ENCODE peak calls at places on chromosomes 4 and X, in seven cellular contexts. A is neural progenitor cell; J is mucosa of descending colon; Y is CD4-positive, alpha-beta T cell; S is left ventricle myocardium inferior; G is neural crest cell; M is GM23338. O is an unnamed sample.

GRCh38 chrX:30488092-30488491 is 89.5 kb downstream of the TASL start:
- DNase-seq in A (peak), J (no peak), Y (no peak), S (no peak), G (peak), M (peak), O (peak)

GRCh38 chr4:78207951-78208350 is 150.8 kb downstream of the FRAS1 start:
- DNase-seq in A (no peak), J (no peak), Y (no peak), S (no peak), G (no peak), M (no peak), O (no peak)

GRCh38 chr4:81378398-81378797 is 93.3 kb downstream of the RASGEF1B start:
- DNase-seq in A (no peak), J (no peak), Y (no peak), S (no peak), G (no peak), M (no peak), O (no peak)

GRCh38 chrX:1686642-1687041 is 71.8 kb downstream of the ASMT start:
- DNase-seq in A (no peak), J (no peak), Y (no peak), S (no peak), G (no peak), M (no peak), O (no peak)

GRCh38 chr4:74878323-74878722 is 54.6 kb upstream of the PARM1 start:
- DNase-seq in A (no peak), J (no peak), Y (no peak), S (no peak), G (no peak), M (no peak), O (no peak)

GRCh38 chr4:184936071-184936470 is 82.2 kb upstream of the HELT start:
- DNase-seq in A (no peak), J (no peak), Y (no peak), S (no peak), G (no peak), M (no peak), O (no peak)

GRCh38 chrX:119573840-119574393 is 446 bp upstream of the UBE2A start:
- DNase-seq in A (no peak), J (no peak), Y (no peak), S (peak), G (no peak), M (peak), O (no peak)

GRCh38 chrX:97260679-97261078 is 377.0 kb downstream of the RPA4 start:
- DNase-seq in A (no peak), J (no peak), Y (no peak), S (no peak), G (no peak), M (no peak), O (no peak)

GRCh38 chr4:1153567-1154090 is 18.8 kb downstream of the SPON2 start:
- DNase-seq in A (no peak), J (no peak), Y (no peak), S (no peak), G (no peak), M (no peak), O (no peak)

GRCh38 chr4:23333556-23333945 is 556.3 kb downstream of the PPARGC1A start:
- DNase-seq in A (no peak), J (no peak), Y (no peak), S (no peak), G (no peak), M (no peak), O (no peak)

GRCh38 chr4:151093203-151093602 is 6.2 kb upstream of the RPS3A start:
- DNase-seq in A (no peak), J (no peak), Y (no peak), S (no peak), G (no peak), M (peak), O (no peak)
- TF ChIP-seq CTCF in A (no peak), J (no peak), Y (no peak), S (no peak), G (no peak), M (no peak), O (no peak)

GRCh38 chrX:42495139-42495538 is 282.8 kb downstream of the PPP1R2C start:
- DNase-seq in A (no peak), J (no peak), Y (no peak), S (no peak), G (no peak), M (no peak), O (peak)
- TF ChIP-seq CTCF in A (no peak), J (no peak), Y (no peak), S (no peak), G (no peak), M (no peak), O (no peak)

DNA sequence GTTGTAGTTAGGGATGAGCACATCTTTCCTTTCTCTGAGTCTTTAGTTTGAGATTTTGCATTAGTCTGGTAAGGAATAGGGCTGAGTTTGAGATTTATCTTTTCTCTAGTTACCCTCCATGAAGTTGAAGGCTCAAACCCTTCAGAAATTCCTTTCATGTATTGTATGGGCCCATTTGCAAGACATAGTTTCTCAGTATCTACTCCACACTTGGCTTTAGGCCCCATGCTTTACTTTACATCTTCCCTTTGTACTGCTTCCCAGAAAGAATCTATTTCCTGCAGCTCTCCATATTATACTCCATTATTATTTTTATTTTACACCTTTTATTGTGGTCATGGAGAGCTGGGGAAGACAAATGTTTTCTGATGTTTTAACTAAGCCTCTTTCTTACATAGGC is 1038.3 kb downstream of the TECRL start:
- DNase-seq in A (no peak), J (no peak), Y (no peak), S (no peak), G (no peak), M (peak), O (no peak)
- TF ChIP-seq CTCF in A (no peak), J (no peak), Y (no peak), S (no peak), G (no peak), M (no peak), O (no peak)

GRCh38 chrX:36867143-36867542 is 141.0 kb upstream of the FAM47C start:
- DNase-seq in A (peak), J (no peak), Y (no peak), S (no peak), G (peak), M (peak), O (peak)
- TF ChIP-seq CTCF in A (peak), J (no peak), Y (peak), S (peak), G (peak), M (peak), O (peak)

GRCh38 chr4:56619816-56620215 is 61.3 kb downstream of the HOPX start:
- DNase-seq in A (peak), J (no peak), Y (no peak), S (no peak), G (no peak), M (peak), O (no peak)

GRCh38 chr4:56618734-56619133 is 62.4 kb downstream of the HOPX start:
- DNase-seq in A (no peak), J (no peak), Y (no peak), S (no peak), G (no peak), M (no peak), O (no peak)

GRCh38 chr4:56622176-56622575 is 58.9 kb downstream of the HOPX start:
- DNase-seq in A (no peak), J (no peak), Y (no peak), S (no peak), G (no peak), M (no peak), O (no peak)

GRCh38 chr4:56613101-56613862 is 67.8 kb downstream of the HOPX start:
- DNase-seq in A (no peak), J (no peak), Y (no peak), S (no peak), G (no peak), M (peak), O (no peak)

GRCh38 chr4:56619160-56619559 is 61.9 kb downstream of the HOPX start:
- DNase-seq in A (no peak), J (no peak), Y (no peak), S (no peak), G (no peak), M (peak), O (no peak)
- TF ChIP-seq CTCF in A (no peak), J (no peak), Y (no peak), S (no peak), G (no peak), M (no peak), O (no peak)

GRCh38 chrX:153662266-153662665 is 11.3 kb downstream of the PNCK start:
- DNase-seq in A (peak), J (peak), Y (peak), S (peak), G (no peak), M (peak), O (peak)
- TF ChIP-seq CTCF in A (peak), J (no peak), Y (peak), S (peak), G (peak), M (peak), O (peak)

GRCh38 chr4:123659759-123660158 is 263.2 kb downstream of the SPRY1 start:
- DNase-seq in A (no peak), J (no peak), Y (no peak), S (no peak), G (no peak), M (peak), O (peak)
- TF ChIP-seq CTCF in A (peak), J (no peak), Y (peak), S (peak), G (peak), M (peak), O (no peak)

DNA sequence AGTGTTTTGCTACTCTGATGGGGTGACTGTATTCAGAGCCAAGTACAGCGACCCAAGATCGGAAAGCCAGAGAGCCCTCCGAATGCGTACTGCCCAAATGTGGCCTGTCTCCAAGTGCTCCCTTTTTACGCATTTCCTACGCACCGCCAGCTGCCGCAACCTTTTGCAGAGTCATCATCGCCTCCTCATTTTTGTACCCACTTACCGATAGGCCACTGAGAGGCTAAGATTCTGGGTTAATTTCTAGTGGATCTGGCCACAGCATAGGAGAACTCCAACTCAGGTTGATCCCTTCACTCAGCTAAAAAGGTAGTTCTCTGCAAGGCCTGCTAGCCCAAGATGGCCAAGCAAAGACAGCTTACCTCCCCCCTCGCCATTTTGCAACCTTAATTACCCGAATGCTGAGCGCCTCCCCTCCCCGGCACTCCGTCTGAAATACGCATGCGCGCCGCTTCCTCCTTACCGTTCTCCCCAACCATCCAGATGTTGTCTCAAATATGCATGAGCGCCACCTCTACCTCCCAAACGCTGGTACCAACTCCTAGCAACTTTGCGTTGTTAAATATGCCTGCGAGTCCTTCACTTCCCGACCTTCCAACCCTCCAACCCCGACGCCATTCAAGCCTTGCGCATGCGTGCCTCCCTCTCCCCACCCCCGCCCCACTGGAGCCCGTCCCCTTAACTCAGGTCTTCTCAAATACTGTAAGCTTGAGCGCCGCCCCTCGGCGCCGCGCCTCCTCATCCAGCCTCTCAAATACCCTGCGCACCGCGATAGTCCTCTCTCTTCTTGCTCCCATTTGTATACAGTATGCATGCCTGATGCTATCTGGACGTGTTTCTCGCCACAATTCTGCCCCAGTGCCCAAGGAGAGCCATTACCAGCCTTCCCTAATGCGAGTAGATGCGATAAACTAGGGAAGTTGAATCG is 11.8 kb upstream of the ZCCHC13 start:
- DNase-seq in A (peak), J (peak), Y (peak), S (peak), G (peak), M (peak), O (peak)
- TF ChIP-seq CTCF in A (peak), J (no peak), Y (no peak), S (peak), G (no peak), M (peak), O (no peak)

GRCh38 chr4:189973646-189974045 is 33.0 kb downstream of the FRG1 start:
- DNase-seq in A (no peak), J (no peak), Y (no peak), S (no peak), G (no peak), M (no peak), O (no peak)
- TF ChIP-seq CTCF in A (no peak), J (no peak), Y (no peak), S (no peak), G (no peak), M (no peak), O (no peak)

DNA sequence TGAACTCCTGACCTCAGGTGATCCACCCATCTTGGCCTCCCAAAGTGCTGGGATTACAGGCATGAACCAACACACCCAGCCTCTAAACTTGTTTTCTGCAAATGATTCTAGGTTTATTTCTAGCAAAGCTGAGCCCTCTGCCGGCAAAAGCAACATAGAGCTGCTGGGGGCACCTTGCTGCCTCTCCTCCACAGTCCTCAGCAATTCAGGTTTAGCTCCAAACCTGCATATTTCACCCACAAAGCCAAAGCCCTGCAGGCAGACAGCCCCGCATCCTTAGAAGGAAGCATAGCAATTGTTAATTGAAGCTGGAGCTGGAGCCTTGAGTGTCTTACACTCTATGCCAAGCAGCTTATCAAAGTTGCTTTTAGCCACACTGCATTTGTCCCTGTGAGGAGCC is 24.9 kb upstream of the OCIAD2 start:
- DNase-seq in A (no peak), J (no peak), Y (no peak), S (no peak), G (no peak), M (no peak), O (no peak)
- TF ChIP-seq CTCF in A (no peak), J (no peak), Y (no peak), S (no peak), G (no peak), M (peak), O (no peak)

O was measured in Calu3.